ENCODE peak calls at places on chromosomes 12 and 14, in nine cellular contexts. Y, R, C, T, N, X, U, I and J are unnamed samples.

GRCh38 chr12:1201030-1201429 is 210.0 kb downstream of the ERC1 start:
- DNase-seq in Y (no peak), R (no peak), C (no peak), T (no peak), N (no peak), X (no peak), U (no peak), I (no peak), J (no peak)

GRCh38 chr12:91877022-91877421 is 268.6 kb downstream of the BTG1 start:
- DNase-seq in Y (no peak), R (no peak), C (peak), T (peak), N (peak), X (peak), U (no peak), I (peak), J (peak)

GRCh38 chr14:87995500-87996275 is 2.7 kb upstream of the GALC start:
- DNase-seq in Y (peak), R (no peak), C (peak), T (no peak), N (no peak), X (no peak), U (no peak), I (no peak), J (no peak)

GRCh38 chr12:4985820-4986219 is 57.9 kb upstream of the KCNA5 start:
- DNase-seq in Y (no peak), R (no peak), C (no peak), T (no peak), N (no peak), X (no peak), U (no peak), I (no peak), J (no peak)

GRCh38 chr12:88952543-88952942 is 372.3 kb upstream of the KITLG start:
- DNase-seq in Y (peak), R (no peak), C (no peak), T (peak), N (peak), X (peak), U (no peak), I (no peak), J (peak)

GRCh38 chr14:20671597-20672283 is 12.6 kb upstream of the RNASE4 start:
- DNase-seq in Y (no peak), R (no peak), C (no peak), T (no peak), N (no peak), X (no peak), U (peak), I (no peak), J (no peak)

GRCh38 chr14:64919618-64920017 is 5.4 kb downstream of the CHURC1 start:
- DNase-seq in Y (no peak), R (no peak), C (no peak), T (no peak), N (peak), X (peak), U (no peak), I (no peak), J (no peak)

GRCh38 chr12:63982787-63983186 is 138.3 kb downstream of the SRGAP1 start:
- DNase-seq in Y (no peak), R (no peak), C (no peak), T (no peak), N (no peak), X (peak), U (no peak), I (no peak), J (no peak)

GRCh38 chr14:54189358-54190354 is 207.2 kb upstream of the CDKN3 start:
- DNase-seq in Y (peak), R (no peak), C (no peak), T (peak), N (peak), X (peak), U (peak), I (no peak), J (peak)

GRCh38 chr12:62625238-62625637 is 158.6 kb downstream of the MON2 start:
- DNase-seq in Y (peak), R (no peak), C (no peak), T (no peak), N (peak), X (peak), U (no peak), I (no peak), J (no peak)

GRCh38 chr12:19190292-19191031 is 60.9 kb downstream of the PLEKHA5 start:
- DNase-seq in Y (no peak), R (no peak), C (no peak), T (peak), N (peak), X (peak), U (no peak), I (no peak), J (peak)

GRCh38 chr12:106493531-106493930 is 89.3 kb upstream of the RFX4 start:
- DNase-seq in Y (peak), R (no peak), C (peak), T (no peak), N (no peak), X (no peak), U (no peak), I (no peak), J (no peak)

GRCh38 chr12:14185441-14186192 is 179.9 kb upstream of the ATF7IP start:
- DNase-seq in Y (peak), R (peak), C (peak), T (peak), N (peak), X (peak), U (peak), I (peak), J (peak)

GRCh38 chr14:103074699-103075341 is 9.2 kb upstream of the LBHD2 start:
- DNase-seq in Y (peak), R (peak), C (no peak), T (no peak), N (no peak), X (peak), U (peak), I (no peak), J (no peak)

GRCh38 chr14:73785834-73786631 is 65.6 kb upstream of the PTGR2 start:
- DNase-seq in Y (peak), R (peak), C (peak), T (peak), N (peak), X (peak), U (peak), I (peak), J (peak)

GRCh38 chr14:103188691-103189480 is 65.6 kb downstream of the TNFAIP2 start:
- DNase-seq in Y (peak), R (no peak), C (peak), T (no peak), N (no peak), X (peak), U (no peak), I (no peak), J (peak)

GRCh38 chr12:9707864-9708808 is 24.8 kb downstream of the CLECL1 start:
- DNase-seq in Y (peak), R (peak), C (peak), T (peak), N (peak), X (peak), U (no peak), I (peak), J (peak)

GRCh38 chr12:55822228-55822627 is 4.4 kb downstream of the ORMDL2 start:
- DNase-seq in Y (peak), R (no peak), C (peak), T (no peak), N (no peak), X (no peak), U (no peak), I (no peak), J (peak)

GRCh38 chr14:54175298-54175942 is 218.8 kb upstream of the BMP4 start:
- DNase-seq in Y (peak), R (peak), C (peak), T (peak), N (peak), X (peak), U (peak), I (peak), J (peak)

GRCh38 chr12:29640589-29641345 is 143.0 kb downstream of the TMTC1 start:
- DNase-seq in Y (peak), R (no peak), C (peak), T (peak), N (peak), X (peak), U (peak), I (no peak), J (peak)

GRCh38 chr12:121580959-121581680 is at the start of gene KDM2B:
- DNase-seq in Y (peak), R (no peak), C (peak), T (peak), N (peak), X (peak), U (no peak), I (peak), J (no peak)

GRCh38 chr12:68264864-68265256 is 11.5 kb upstream of the IL22 start:
- DNase-seq in Y (no peak), R (no peak), C (no peak), T (peak), N (peak), X (peak), U (no peak), I (no peak), J (no peak)

GRCh38 chr12:63937381-63938168 is 93.1 kb downstream of the SRGAP1 start:
- DNase-seq in Y (no peak), R (no peak), C (no peak), T (no peak), N (no peak), X (peak), U (no peak), I (no peak), J (no peak)

GRCh38 chr12:111174283-111175108 is 194.4 kb downstream of the PHETA1 start:
- DNase-seq in Y (no peak), R (no peak), C (peak), T (no peak), N (peak), X (peak), U (no peak), I (no peak), J (peak)

GRCh38 chr12:122942609-122943008 is 23.7 kb downstream of the ABCB9 start:
- DNase-seq in Y (no peak), R (no peak), C (no peak), T (peak), N (peak), X (no peak), U (peak), I (no peak), J (no peak)

GRCh38 chr14:67373347-67373746 is 13.2 kb downstream of the EIF2S1 start:
- DNase-seq in Y (no peak), R (no peak), C (no peak), T (no peak), N (peak), X (no peak), U (no peak), I (no peak), J (no peak)

GRCh38 chr12:67592228-67593011 is 56.1 kb upstream of the DYRK2 start:
- DNase-seq in Y (peak), R (no peak), C (no peak), T (peak), N (peak), X (peak), U (peak), I (no peak), J (peak)

GRCh38 chr12:40226652-40227051 is 1.9 kb downstream of the LRRK2 start:
- DNase-seq in Y (no peak), R (peak), C (no peak), T (peak), N (peak), X (peak), U (no peak), I (peak), J (peak)

GRCh38 chr12:6950944-6951540 is at the start of gene PTPN6:
- DNase-seq in Y (no peak), R (no peak), C (no peak), T (no peak), N (no peak), X (no peak), U (no peak), I (peak), J (no peak)

GRCh38 chr14:53934778-53935414 is 21.7 kb downstream of the BMP4 start:
- DNase-seq in Y (no peak), R (no peak), C (no peak), T (no peak), N (no peak), X (no peak), U (no peak), I (no peak), J (no peak)

GRCh38 chr12:68446896-68447806 is 115.0 kb upstream of the MDM1 start:
- DNase-seq in Y (no peak), R (no peak), C (peak), T (no peak), N (peak), X (peak), U (no peak), I (no peak), J (no peak)

GRCh38 chr14:104980601-104981531 is 2.7 kb upstream of the AHNAK2 start:
- DNase-seq in Y (peak), R (no peak), C (no peak), T (no peak), N (no peak), X (no peak), U (no peak), I (no peak), J (no peak)
- H3K4me3 ChIP-seq in Y (no peak), R (no peak), C (no peak), T (no peak), N (no peak), X (no peak), U (no peak), I (no peak), J (no peak)

GRCh38 chr12:93777249-93777648 is 100.1 kb downstream of the CRADD start:
- DNase-seq in Y (no peak), R (no peak), C (no peak), T (peak), N (peak), X (peak), U (no peak), I (no peak), J (no peak)

GRCh38 chr12:93780115-93780641 is 103.0 kb downstream of the CRADD start:
- DNase-seq in Y (no peak), R (no peak), C (no peak), T (peak), N (peak), X (peak), U (no peak), I (no peak), J (no peak)

GRCh38 chr12:93776581-93777018 is 99.4 kb downstream of the CRADD start:
- DNase-seq in Y (no peak), R (no peak), C (no peak), T (peak), N (peak), X (peak), U (no peak), I (no peak), J (no peak)

GRCh38 chr12:93782854-93783253 is 105.7 kb downstream of the CRADD start:
- DNase-seq in Y (no peak), R (no peak), C (no peak), T (peak), N (no peak), X (peak), U (no peak), I (no peak), J (no peak)

DNA sequence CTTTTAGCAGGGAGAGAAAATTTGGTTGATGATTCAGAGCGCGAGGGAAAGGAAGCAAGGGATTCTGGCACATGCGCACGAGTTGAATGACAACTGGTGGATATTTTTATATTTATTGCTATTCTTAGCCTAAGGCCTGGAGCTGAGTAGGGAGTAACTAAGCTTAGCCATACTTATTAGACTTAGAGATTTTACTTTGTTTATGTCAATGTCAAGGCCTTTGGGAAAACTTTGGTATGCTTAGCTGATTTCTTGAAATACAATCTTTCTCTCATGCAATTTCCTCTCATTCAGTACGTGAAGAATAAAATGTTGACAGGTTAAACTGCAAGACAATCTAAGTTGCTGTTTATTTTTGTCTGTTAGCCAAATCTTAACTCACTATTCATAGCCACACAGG is 101.1 kb downstream of the CRADD start:
- DNase-seq in Y (peak), R (no peak), C (no peak), T (peak), N (peak), X (peak), U (no peak), I (no peak), J (peak)
- H3K4me3 ChIP-seq in Y (no peak), R (no peak), C (no peak), T (no peak), N (no peak), X (peak), U (no peak), I (no peak), J (no peak)

GRCh38 chr12:50598321-50598862 is 93.6 kb downstream of the DIP2B start:
- DNase-seq in Y (no peak), R (no peak), C (no peak), T (peak), N (peak), X (peak), U (no peak), I (no peak), J (peak)
- H3K4me3 ChIP-seq in Y (no peak), R (no peak), C (no peak), T (no peak), N (no peak), X (peak), U (no peak), I (no peak), J (no peak)

GRCh38 chr14:104927432-104927816 is 2.7 kb downstream of the PLD4 start:
- DNase-seq in Y (no peak), R (no peak), C (no peak), T (no peak), N (no peak), X (no peak), U (no peak), I (no peak), J (no peak)
- H3K4me3 ChIP-seq in Y (no peak), R (no peak), C (no peak), T (no peak), N (no peak), X (no peak), U (no peak), I (no peak), J (no peak)

GRCh38 chr12:32780111-32780510 is 24.4 kb upstream of the YARS2 start:
- DNase-seq in Y (no peak), R (no peak), C (no peak), T (no peak), N (peak), X (no peak), U (no peak), I (no peak), J (no peak)

GRCh38 chr12:32777159-32777558 is 21.5 kb upstream of the YARS2 start:
- DNase-seq in Y (no peak), R (no peak), C (no peak), T (no peak), N (no peak), X (no peak), U (no peak), I (no peak), J (no peak)

GRCh38 chr12:32773686-32774085 is 18.0 kb upstream of the YARS2 start:
- DNase-seq in Y (no peak), R (no peak), C (no peak), T (no peak), N (no peak), X (no peak), U (no peak), I (no peak), J (no peak)

GRCh38 chr12:32776258-32776657 is 20.6 kb upstream of the YARS2 start:
- DNase-seq in Y (no peak), R (no peak), C (no peak), T (no peak), N (peak), X (no peak), U (peak), I (no peak), J (peak)

GRCh38 chr12:32777776-32778175 is 22.1 kb upstream of the YARS2 start:
- DNase-seq in Y (no peak), R (no peak), C (no peak), T (no peak), N (no peak), X (no peak), U (no peak), I (no peak), J (no peak)
- H3K4me3 ChIP-seq in Y (no peak), R (no peak), C (no peak), T (no peak), N (no peak), X (no peak), U (no peak), I (no peak), J (no peak)

GRCh38 chr14:68787235-68787727 is 5.6 kb downstream of the ZFP36L1 start:
- DNase-seq in Y (peak), R (peak), C (peak), T (peak), N (no peak), X (peak), U (no peak), I (peak), J (peak)
- H3K4me3 ChIP-seq in Y (no peak), R (no peak), C (no peak), T (no peak), N (peak), X (peak), U (peak), I (no peak), J (no peak)

GRCh38 chr14:68630081-68630571 is 162.7 kb downstream of the ZFP36L1 start:
- DNase-seq in Y (no peak), R (no peak), C (no peak), T (no peak), N (no peak), X (no peak), U (peak), I (no peak), J (no peak)

GRCh38 chr14:68628605-68629310 is 164.1 kb downstream of the ZFP36L1 start:
- DNase-seq in Y (peak), R (peak), C (peak), T (no peak), N (no peak), X (no peak), U (peak), I (no peak), J (peak)

GRCh38 chr14:68627050-68627867 is 165.6 kb downstream of the ZFP36L1 start:
- DNase-seq in Y (no peak), R (peak), C (no peak), T (no peak), N (peak), X (no peak), U (peak), I (no peak), J (no peak)

GRCh38 chr14:68626386-68626785 is 166.5 kb downstream of the ZFP36L1 start:
- DNase-seq in Y (no peak), R (no peak), C (no peak), T (no peak), N (no peak), X (peak), U (no peak), I (no peak), J (no peak)

GRCh38 chr14:68627868-68628604 is 164.8 kb downstream of the ZFP36L1 start:
- DNase-seq in Y (peak), R (peak), C (peak), T (no peak), N (no peak), X (no peak), U (peak), I (peak), J (peak)
- H3K4me3 ChIP-seq in Y (no peak), R (no peak), C (peak), T (no peak), N (no peak), X (no peak), U (peak), I (peak), J (peak)

DNA sequence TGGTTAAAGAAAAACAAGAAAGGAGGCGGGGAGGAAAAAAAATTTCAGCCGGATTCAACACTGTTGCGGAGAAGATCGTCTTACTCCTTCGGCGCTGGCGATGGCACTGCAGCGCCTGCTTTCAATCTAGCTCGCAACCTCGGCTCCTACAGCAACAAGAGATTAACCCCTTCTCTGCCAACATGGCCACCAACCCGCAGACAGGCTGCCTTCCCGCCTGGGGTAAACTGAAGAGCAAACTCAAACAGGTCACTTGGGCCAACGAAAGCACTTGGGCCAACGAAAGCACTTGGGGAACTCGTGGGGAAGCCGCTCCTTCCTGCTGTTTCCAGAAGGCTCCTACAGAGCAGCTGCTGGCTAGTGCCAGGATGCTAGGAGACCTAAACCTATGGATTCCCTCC is 73.7 kb downstream of the CIT start:
- DNase-seq in Y (peak), R (no peak), C (peak), T (peak), N (peak), X (peak), U (no peak), I (no peak), J (no peak)
- H3K4me3 ChIP-seq in Y (no peak), R (no peak), C (peak), T (peak), N (peak), X (peak), U (no peak), I (no peak), J (no peak)

GRCh38 chr12:116282371-116283286 is 5.1 kb upstream of the MED13L start:
- DNase-seq in Y (no peak), R (no peak), C (peak), T (no peak), N (no peak), X (no peak), U (no peak), I (no peak), J (no peak)
- H3K4me3 ChIP-seq in Y (no peak), R (no peak), C (no peak), T (no peak), N (no peak), X (no peak), U (no peak), I (no peak), J (no peak)

GRCh38 chr12:25054076-25054782 is 105.3 kb upstream of the BCAT1 start:
- DNase-seq in Y (no peak), R (no peak), C (no peak), T (no peak), N (peak), X (no peak), U (no peak), I (no peak), J (peak)
- H3K4me3 ChIP-seq in Y (no peak), R (no peak), C (no peak), T (no peak), N (no peak), X (no peak), U (no peak), I (peak), J (peak)